ENCODE peak calls at places on chromosomes 4 and X, in eight cellular contexts. K is BJ; N is activated T-cell treated with anti-CD3 and anti-CD28 coated beads for 1 hour; X is CD4-positive, CD25-positive, alpha-beta regulatory T cell; U is D721Med; S is stimulated activated effector memory CD8-positive, alpha-beta T cell treated with anti-CD3 and anti-CD28 coated beads, Interleukin-12 subunit alpha, Interleukin-12 subunit beta, amount 100 ng/mL, for 72 hours; P is NCI-H1092 treated with DMSO at 0.1 percent for 48 hours; L is mucosa of gallbladder. T is an unnamed sample.

GRCh38 chr4:153542835-153543234 is 76.7 kb downstream of the TMEM131L start:
- DNase-seq in K (no peak), S (no peak), X (no peak), P (no peak), L (no peak), U (no peak), N (no peak), T (no peak)

GRCh38 chrX:79413963-79414362 is 46.8 kb upstream of the ITM2A start:
- DNase-seq in K (no peak), U (no peak), S (no peak), X (no peak), L (no peak), P (no peak), N (no peak), T (no peak)

GRCh38 chrX:24145340-24146186 is 4.0 kb upstream of the ZFX start:
- DNase-seq in S (no peak), X (no peak), K (peak), U (no peak), P (peak), N (no peak), L (no peak), T (peak)

GRCh38 chr4:173333658-173334084 is 487 bp downstream of the HMGB2 start:
- DNase-seq in P (peak), S (peak), N (peak), K (no peak), X (peak), L (peak), U (no peak), T (peak)

GRCh38 chr4:2320152-2320551 is 58.2 kb upstream of the MXD4 start:
- DNase-seq in N (no peak), P (no peak), U (no peak), X (no peak), K (no peak), L (no peak), S (no peak), T (no peak)

GRCh38 chr4:46839128-46839527 is 69.9 kb downstream of the COX7B2 start:
- DNase-seq in U (no peak), L (no peak), K (no peak), N (no peak), X (no peak), P (no peak), S (no peak), T (no peak)

GRCh38 chr4:153541426-153542096 is 75.4 kb downstream of the TMEM131L start:
- DNase-seq in U (no peak), S (no peak), P (no peak), K (peak), N (no peak), L (no peak), X (no peak), T (no peak)

GRCh38 chrX:139864613-139865012 is 68.2 kb downstream of the ATP11C start:
- DNase-seq in S (no peak), U (no peak), P (no peak), X (no peak), K (no peak), L (no peak), N (no peak), T (no peak)

GRCh38 chrX:71107762-71108360 is 1.3 kb upstream of the CXorf65 start:
- DNase-seq in N (no peak), X (no peak), L (no peak), S (no peak), K (no peak), U (no peak), P (no peak), T (peak)

GRCh38 chrX:103187953-103188475 is 26.9 kb upstream of the BEX4 start:
- DNase-seq in U (no peak), X (no peak), K (no peak), S (no peak), P (no peak), L (no peak), N (no peak), T (no peak)

GRCh38 chrX:310621-311155 is 7.9 kb downstream of the GTPBP6 start:
- DNase-seq in N (no peak), K (no peak), L (no peak), S (no peak), P (no peak), U (no peak), X (no peak), T (no peak)

GRCh38 chr4:89077806-89078205 is 20.8 kb upstream of the FAM13A start:
- DNase-seq in N (no peak), S (no peak), P (no peak), X (no peak), K (no peak), U (no peak), L (no peak), T (no peak)

GRCh38 chr4:85426366-85426765 is 48.6 kb upstream of the ARHGAP24 start:
- DNase-seq in X (no peak), K (no peak), L (no peak), S (no peak), N (no peak), U (no peak), P (no peak), T (no peak)

GRCh38 chrX:136065044-136065671 is 79.9 kb downstream of the SLC9A6 start:
- DNase-seq in L (no peak), P (no peak), K (no peak), S (no peak), X (peak), N (no peak), U (no peak), T (peak)

T was measured in NCI-H82.